ENCODE peak calls at places on chromosomes 7 and 10, in four cellular contexts. X, N, R and J are unnamed samples.

GRCh38 chr7:16466087-16466472 is 542 bp upstream of the SOSTDC1 start:
- DNase-seq in X (no peak), N (no peak), R (no peak), J (peak; percentile 3)

GRCh38 chr10:78304091-78305045 is 270.7 kb downstream of the RPS24 start:
- DNase-seq in X (no peak), N (no peak), R (no peak), J (no peak)

GRCh38 chr7:37201003-37201875 is 247.4 kb downstream of the ELMO1 start:
- DNase-seq in X (peak; percentile 74), N (peak; percentile 95), R (peak; percentile 88), J (peak; percentile 92)

GRCh38 chr10:8034666-8035640 is 19.5 kb upstream of the GATA3 start:
- DNase-seq in X (no peak), N (no peak), R (peak; percentile 69), J (peak; percentile 59)

GRCh38 chr7:69871886-69872592 is 273.8 kb downstream of the AUTS2 start:
- DNase-seq in X (no peak), N (no peak), R (no peak), J (no peak)

GRCh38 chr7:74061840-74062539 is 21.6 kb upstream of the LIMK1 start:
- DNase-seq in X (peak; percentile 91), N (peak; percentile 85), R (peak; percentile 94), J (peak; percentile 99)

GRCh38 chr10:118522791-118523498 is 72.5 kb downstream of the PRLHR start:
- DNase-seq in X (no peak), N (no peak), R (no peak), J (no peak)

GRCh38 chr7:132518102-132518838 is 58.0 kb downstream of the PLXNA4 start:
- DNase-seq in X (no peak), N (no peak), R (peak; percentile 46), J (no peak)

GRCh38 chr7:108824840-108825540 is 255.3 kb downstream of the DNAJB9 start:
- DNase-seq in X (no peak), N (no peak), R (peak; percentile 75), J (peak; percentile 3)

GRCh38 chr10:103870503-103870902 is 15.1 kb upstream of the SH3PXD2A start:
- DNase-seq in X (no peak), N (peak; percentile 86), R (no peak), J (no peak)

GRCh38 chr10:3028444-3028843 is 38.9 kb upstream of the PFKP start:
- DNase-seq in X (no peak), N (no peak), R (no peak), J (no peak)

GRCh38 chr10:31669367-31669766 is 259.3 kb downstream of the ARHGAP12 start:
- DNase-seq in X (no peak), N (no peak), R (no peak), J (no peak)

GRCh38 chr7:138892016-138892630 is 89.1 kb downstream of the KIAA1549 start:
- DNase-seq in X (no peak), N (peak; percentile 42), R (no peak), J (no peak)

DNA sequence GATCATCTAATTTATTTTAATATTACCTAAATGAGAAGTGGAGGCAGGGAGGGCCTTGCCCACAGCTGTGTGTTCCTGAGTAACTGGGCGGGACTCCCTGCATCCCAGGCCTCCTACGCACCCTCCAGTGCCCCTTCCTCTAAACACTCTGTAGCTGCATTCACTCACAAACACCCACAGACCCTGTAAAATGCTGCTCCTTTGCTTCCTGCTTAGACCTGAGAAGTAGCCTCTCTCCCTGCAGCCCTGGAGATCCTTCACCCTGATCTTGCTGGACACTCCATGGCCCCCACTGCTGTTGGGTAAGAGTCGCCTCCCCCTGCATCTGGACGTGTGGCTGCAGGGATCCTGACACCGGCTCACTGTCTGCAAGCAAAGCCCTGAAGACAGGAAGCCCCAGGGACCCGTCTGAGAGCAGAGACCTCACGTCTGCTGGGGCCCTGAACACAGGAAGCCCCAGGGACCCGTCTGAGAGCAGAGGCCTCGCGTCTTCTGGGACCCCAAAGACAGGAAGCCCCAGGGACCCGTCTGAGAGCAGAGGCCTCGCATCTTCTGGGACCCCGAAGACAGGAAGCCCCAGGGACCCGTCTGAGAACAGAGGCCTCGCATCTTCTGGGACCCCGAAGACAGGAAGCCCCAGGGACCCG is 589.8 kb downstream of the DNAJB6 start:
- DNase-seq in X (no peak), N (no peak), R (peak; percentile 34), J (no peak)
- H3K9me3 ChIP-seq in X (no peaks in the 10 kb centered on the region), N (no peaks in the 10 kb centered on the region), R (no peaks in the 10 kb centered on the region), J (peaks cover 2% of the 10 kb centered on the region)

GRCh38 chr10:38112159-38112558 is 18.0 kb downstream of the ZNF37A start:
- DNase-seq in X (no peak), N (no peak), R (no peak), J (no peak)
- H3K9me3 ChIP-seq in X (peaks cover 66% of the 10 kb centered on the region), N (peaks cover 89% of the 10 kb centered on the region), R (peaks cover 17% of the 10 kb centered on the region), J (peaks cover 11% of the 10 kb centered on the region)

GRCh38 chr7:153432056-153432455 is 620.1 kb upstream of the DPP6 start:
- DNase-seq in X (no peak), N (no peak), R (no peak), J (no peak)
- H3K9me3 ChIP-seq in X (no peaks in the 10 kb centered on the region), N (peaks cover 7% of the 10 kb centered on the region), R (no peaks in the 10 kb centered on the region), J (no peaks in the 10 kb centered on the region)

GRCh38 chr7:57203161-57203791 is 71.0 kb upstream of the ZNF479 start:
- DNase-seq in X (peak; percentile 45), N (no peak), R (peak; percentile 73), J (no peak)

GRCh38 chr7:57202274-57202673 is 70.0 kb upstream of the ZNF479 start:
- DNase-seq in X (peak; percentile 41), N (no peak), R (peak; percentile 45), J (no peak)

GRCh38 chr7:57204411-57204811 is 72.2 kb upstream of the ZNF479 start:
- DNase-seq in X (no peak), N (no peak), R (peak; percentile 39), J (no peak)

GRCh38 chr7:57207836-57208235 is 75.6 kb upstream of the ZNF479 start:
- DNase-seq in X (peak; percentile 19), N (no peak), R (peak; percentile 34), J (no peak)

DNA sequence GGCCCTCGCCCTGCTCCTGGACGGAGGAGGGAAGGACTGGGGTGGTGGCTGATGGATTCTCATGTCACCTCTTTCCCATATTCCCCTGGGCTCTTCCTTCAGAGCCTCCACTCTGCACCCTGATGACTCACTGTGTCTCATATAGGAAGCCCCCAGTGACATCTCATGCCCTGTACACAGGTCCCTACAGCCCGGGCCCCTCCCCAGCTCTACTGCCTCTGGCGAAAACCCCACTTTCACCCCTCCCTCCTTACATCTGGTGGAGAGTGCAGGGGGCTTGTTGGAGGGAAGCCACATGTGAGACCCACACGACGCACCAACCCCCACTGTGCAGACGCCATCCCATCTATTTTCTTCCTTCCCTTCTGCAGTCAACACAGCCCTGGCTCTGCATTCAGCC is 72.8 kb upstream of the ZNF479 start:
- DNase-seq in X (peak; percentile 40), N (no peak), R (peak; percentile 50), J (peak; percentile 62)
- H3K9me3 ChIP-seq in X (no peaks in the 10 kb centered on the region), N (peaks cover 6% of the 10 kb centered on the region), R (peaks cover 4% of the 10 kb centered on the region), J (no peaks in the 10 kb centered on the region)

DNA sequence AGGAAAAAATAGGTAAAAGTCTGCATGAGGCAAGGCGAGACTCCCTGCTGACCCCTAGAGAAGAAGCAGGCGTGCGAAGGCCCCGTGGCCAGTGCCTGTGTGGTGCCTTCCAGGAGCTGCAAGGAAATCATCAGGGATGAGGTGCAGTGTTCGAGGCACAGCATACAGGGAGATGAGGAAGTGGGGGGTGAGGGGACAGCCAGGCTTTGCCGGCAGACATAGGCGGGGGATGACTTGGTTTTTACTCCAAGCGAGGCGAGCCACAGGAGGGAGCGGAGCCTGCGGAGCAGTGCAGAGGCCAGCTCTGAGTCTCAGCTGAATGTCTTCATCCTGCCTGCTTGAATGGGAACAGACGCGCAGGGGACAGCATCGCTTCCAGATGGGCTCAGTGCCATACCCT is 49.6 kb downstream of the TCERG1L start:
- DNase-seq in X (peak; percentile 41), N (no peak), R (peak; percentile 49), J (no peak)
- H3K9me3 ChIP-seq in X (no peaks in the 10 kb centered on the region), N (no peaks in the 10 kb centered on the region), R (no peaks in the 10 kb centered on the region), J (no peaks in the 10 kb centered on the region)

DNA sequence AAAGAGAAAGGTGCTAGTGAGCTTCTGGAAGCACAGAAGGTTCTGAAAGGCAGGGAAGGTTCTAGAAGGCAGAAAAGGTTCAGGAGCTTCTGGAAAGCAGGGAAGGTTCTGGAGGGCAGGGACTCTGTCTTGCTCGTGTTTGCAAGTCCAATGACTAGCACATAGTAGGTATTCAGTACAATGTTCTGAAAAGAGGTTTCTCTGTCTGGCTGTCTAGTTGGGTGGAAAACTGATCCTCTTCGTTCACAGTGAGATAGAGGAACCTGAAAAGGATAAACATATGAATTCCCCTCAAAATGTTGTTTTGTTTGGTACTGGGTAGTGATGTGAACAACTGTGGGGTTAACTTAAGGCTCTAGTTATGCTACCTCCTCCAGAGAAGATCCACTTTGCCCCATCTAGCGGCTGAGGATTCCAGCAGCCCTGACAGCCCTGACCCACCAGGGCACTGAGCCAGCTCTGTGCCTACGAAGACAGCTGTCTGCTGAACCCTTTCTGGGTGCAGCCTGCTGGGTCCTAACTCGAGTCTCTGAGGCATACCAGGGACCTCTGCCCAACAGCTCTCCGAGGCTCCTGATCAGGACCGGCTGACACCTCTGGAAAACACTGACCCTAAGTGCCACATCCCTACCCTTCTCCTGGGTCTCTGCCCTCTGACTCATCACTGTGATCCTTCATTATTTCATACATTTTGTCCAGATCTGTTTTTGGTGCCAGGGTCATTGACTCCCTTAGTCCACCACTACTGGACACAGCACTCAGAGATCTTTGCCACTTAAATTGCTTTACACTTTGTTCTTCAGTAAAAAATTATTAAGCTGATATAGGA is 15.4 kb downstream of the PTPRN2 start:
- DNase-seq in X (no peak), N (no peak), R (no peak), J (peak; percentile 34)
- H3K9me3 ChIP-seq in X (no peaks in the 10 kb centered on the region), N (no peaks in the 10 kb centered on the region), R (peaks cover 1% of the 10 kb centered on the region), J (no peaks in the 10 kb centered on the region)

GRCh38 chr7:158007697-158008257 is 579.8 kb downstream of the PTPRN2 start:
- DNase-seq in X (no peak), N (no peak), R (no peak), J (no peak)

GRCh38 chr7:158004123-158004490 is 583.5 kb downstream of the PTPRN2 start:
- DNase-seq in X (no peak), N (no peak), R (no peak), J (no peak)

GRCh38 chr7:158003441-158004122 is 584.0 kb downstream of the PTPRN2 start:
- DNase-seq in X (no peak), N (no peak), R (no peak), J (no peak)

GRCh38 chr7:158006841-158007696 is 580.6 kb downstream of the PTPRN2 start:
- DNase-seq in X (no peak), N (no peak), R (peak; percentile 65), J (no peak)

GRCh38 chr7:158005531-158005930 is 582.1 kb downstream of the PTPRN2 start:
- DNase-seq in X (no peak), N (no peak), R (no peak), J (no peak)
- H3K9me3 ChIP-seq in X (no peaks in the 10 kb centered on the region), N (no peaks in the 10 kb centered on the region), R (no peaks in the 10 kb centered on the region), J (no peaks in the 10 kb centered on the region)

DNA sequence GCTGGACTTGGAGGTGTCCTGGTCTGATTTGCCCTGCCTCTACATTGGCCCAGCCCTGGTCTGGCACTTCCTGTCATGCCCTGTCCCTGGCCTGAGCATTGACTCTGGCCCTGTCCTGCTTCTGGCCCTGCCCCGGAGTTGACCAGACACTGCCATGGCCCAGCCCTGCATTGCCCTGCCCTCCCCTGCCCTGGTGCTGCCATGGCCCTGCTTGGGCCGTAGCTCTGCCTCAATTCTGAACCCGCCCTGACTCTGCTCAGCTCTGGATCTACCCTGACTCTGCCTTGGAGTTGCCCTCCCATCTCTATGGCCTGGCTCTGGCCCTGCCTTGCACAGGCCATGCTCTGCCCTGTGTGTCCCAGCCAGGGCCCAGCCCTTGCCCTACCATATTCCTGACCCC is 647.1 kb downstream of the ZNF37A start:
- DNase-seq in X (no peak), N (no peak), R (no peak), J (no peak)
- H3K9me3 ChIP-seq in X (peaks cover 3% of the 10 kb centered on the region), N (no peaks in the 10 kb centered on the region), R (peaks cover 1% of the 10 kb centered on the region), J (no peaks in the 10 kb centered on the region)